ENCODE peak calls at places on chromosomes 11 and 22, in seven cellular contexts. D is H9, F is stomach, S is RWPE2, R is prostate gland, O is gastrocnemius medialis, V is PC-9. L is an unnamed sample.

GRCh38 chr22:22896601-22897000 is 9.0 kb downstream of the IGLL5 start:
- DNase-seq in D (no peak), F (no peak), S (no peak), R (no peak), O (no peak), V (no peak), L (no peak)

GRCh38 chr11:68216171-68216938 is 3.3 kb upstream of the KMT5B start:
- DNase-seq in D (no peak), F (peak; percentile 77), S (no peak), R (peak; percentile 58), O (peak; percentile 56), V (peak; percentile 30), L (no peak)

GRCh38 chr22:30238661-30239420 is 7.7 kb downstream of the LIF start:
- DNase-seq in D (peak; percentile 70), F (no peak), S (no peak), R (no peak), O (no peak), V (peak; percentile 77), L (no peak)

GRCh38 chr11:115324569-115325432 is 179.4 kb downstream of the CADM1 start:
- DNase-seq in D (peak; percentile 34), F (peak; percentile 27), S (no peak), R (peak; percentile 36), O (no peak), V (peak; percentile 1), L (no peak)

GRCh38 chr11:61513143-61513740 is 4.7 kb downstream of the LRRC10B start:
- DNase-seq in D (no peak), F (no peak), S (no peak), R (no peak), O (no peak), V (peak; percentile 70), L (no peak)

GRCh38 chr11:8080674-8081590 is at the start of gene TUB:
- DNase-seq in D (peak; percentile 57), F (peak; percentile 26), S (no peak), R (no peak), O (no peak), V (no peak), L (no peak)

GRCh38 chr11:13891911-13892310 is 70.6 kb upstream of the SPON1 start:
- DNase-seq in D (no peak), F (no peak), S (no peak), R (no peak), O (no peak), V (no peak), L (no peak)

GRCh38 chr22:21593406-21594232 is 26.1 kb downstream of the UBE2L3 start:
- DNase-seq in D (peak; percentile 54), F (peak; percentile 38), S (no peak), R (no peak), O (no peak), V (no peak), L (no peak)

GRCh38 chr11:123491241-123491640 is 61.2 kb downstream of the GRAMD1B start:
- DNase-seq in D (no peak), F (no peak), S (no peak), R (no peak), O (no peak), V (no peak), L (no peak)

GRCh38 chr11:134466909-134467567 is 55.0 kb upstream of the B3GAT1 start:
- DNase-seq in D (no peak), F (peak; percentile 60), S (no peak), R (no peak), O (no peak), V (no peak), L (no peak)

GRCh38 chr22:37163096-37163489 is 13.4 kb upstream of the IL2RB start:
- DNase-seq in D (no peak), F (no peak), S (no peak), R (no peak), O (no peak), V (no peak), L (no peak)
- H3K27ac ChIP-seq in D (no peak overlapping the region), F (peak overlapping the region; percentile 29), S (no peak overlapping the region), R (no peak overlapping the region), O (no peak overlapping the region), V (no peak overlapping the region), L (no peak overlapping the region)

DNA sequence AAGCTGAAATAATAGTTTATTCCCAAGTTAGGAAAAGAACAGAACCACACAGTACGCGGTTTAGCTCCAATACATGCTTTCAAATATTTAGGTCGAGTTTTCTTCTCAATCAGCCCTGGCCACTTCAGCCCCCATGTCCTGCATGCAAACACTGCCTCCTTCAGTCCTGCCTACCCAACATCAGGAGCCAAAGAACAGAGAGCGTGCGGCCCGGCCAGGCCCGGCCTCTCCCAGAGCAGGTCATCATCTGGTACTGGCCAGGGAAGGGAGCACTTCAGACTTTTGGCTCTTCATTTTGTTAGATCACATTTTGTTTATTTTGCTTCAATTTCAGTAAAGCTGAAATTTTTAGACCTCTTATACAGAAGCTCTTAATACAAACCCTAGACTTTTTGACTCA is 6.7 kb downstream of the BRD1 start:
- DNase-seq in D (no peak), F (no peak), S (no peak), R (no peak), O (no peak), V (no peak), L (no peak)
- H3K4me1 ChIP-seq in D (no peaks in the 10 kb centered on the region), F (peaks cover 89% of the 10 kb centered on the region), S (peaks cover 9% of the 10 kb centered on the region), R (peaks cover 5% of the 10 kb centered on the region), O (peaks cover 31% of the 10 kb centered on the region), V (peaks cover 13% of the 10 kb centered on the region), L (peaks cover 8% of the 10 kb centered on the region)

GRCh38 chr22:43846966-43847365 is 15.3 kb downstream of the SULT4A1 start:
- DNase-seq in D (no peak), F (no peak), S (no peak), R (no peak), O (no peak), V (no peak), L (no peak)

GRCh38 chr22:43850529-43850928 is 11.8 kb downstream of the SULT4A1 start:
- DNase-seq in D (peak; percentile 20), F (peak; percentile 3), S (no peak), R (no peak), O (no peak), V (no peak), L (no peak)

GRCh38 chr22:43849731-43850130 is 12.6 kb downstream of the SULT4A1 start:
- DNase-seq in D (peak; percentile 21), F (no peak), S (no peak), R (no peak), O (no peak), V (no peak), L (no peak)

GRCh38 chr22:43847376-43848289 is 14.7 kb downstream of the SULT4A1 start:
- DNase-seq in D (peak; percentile 24), F (no peak), S (no peak), R (no peak), O (no peak), V (no peak), L (no peak)

DNA sequence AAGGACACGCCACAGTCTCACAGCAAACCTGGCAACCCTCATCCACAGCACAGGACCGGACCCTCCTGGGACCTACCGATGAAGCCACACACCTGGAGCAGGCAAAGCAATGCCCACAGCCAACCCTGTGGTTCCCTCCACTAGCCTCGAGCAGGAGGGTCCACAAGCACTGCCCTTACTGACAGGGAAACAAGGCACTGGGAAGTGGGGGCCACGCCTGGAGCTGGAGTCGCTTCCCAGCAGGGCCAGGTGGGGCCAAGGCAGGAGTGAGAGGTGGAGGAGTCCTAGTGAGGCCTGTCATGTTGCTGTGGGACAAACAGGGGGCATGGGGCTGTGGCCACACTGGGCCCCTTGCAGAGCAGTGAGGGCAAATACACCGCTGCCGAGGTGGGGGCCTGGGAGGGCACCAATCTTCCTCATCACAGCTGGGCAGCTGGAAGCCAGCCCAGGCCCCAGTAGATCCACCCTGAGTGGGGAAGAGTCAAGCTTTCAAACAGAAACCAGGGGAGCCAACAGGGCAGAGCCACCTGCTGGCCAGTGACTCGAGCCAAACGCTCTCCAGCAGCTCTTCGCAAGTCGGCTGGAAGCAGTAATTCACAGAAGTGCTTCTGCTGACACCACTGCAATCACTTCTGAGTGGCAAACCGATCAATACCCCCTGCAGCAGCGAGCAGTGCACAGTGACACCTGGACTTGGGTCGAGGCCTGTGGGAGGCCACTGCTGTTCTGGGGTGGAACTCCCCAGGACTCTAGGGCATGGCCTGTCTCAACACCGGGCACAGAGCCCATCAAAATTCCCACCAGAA is 13.7 kb downstream of the SULT4A1 start:
- DNase-seq in D (peak; percentile 49), F (no peak), S (no peak), R (no peak), O (no peak), V (no peak), L (no peak)
- TF ChIP-seq CTCF in D (peak; percentile 64), F (no peak), S (peak; percentile 20), R (no peak), O (no peak), V (peak; percentile 61), L (peak; percentile 28)

GRCh38 chr22:31618057-31618456 is 44.0 kb downstream of the PISD start:
- DNase-seq in D (no peak), F (no peak), S (no peak), R (no peak), O (no peak), V (no peak), L (no peak)
- H3K27ac ChIP-seq in D (no peak overlapping the region), F (no peak overlapping the region), S (no peak overlapping the region), R (no peak overlapping the region), O (no peak overlapping the region), V (no peak overlapping the region), L (no peak overlapping the region)

GRCh38 chr11:128506999-128507591 is 80.3 kb downstream of the ETS1 start:
- DNase-seq in D (no peak), F (peak; percentile 81), S (peak; percentile 90), R (peak; percentile 69), O (peak; percentile 76), V (peak; percentile 80), L (peak; percentile 85)
- H3K4me1 ChIP-seq in D (peaks cover 2% of the 10 kb centered on the region), F (peaks cover 97% of the 10 kb centered on the region), S (peaks cover 90% of the 10 kb centered on the region), R (no peaks in the 10 kb centered on the region), O (peaks cover 85% of the 10 kb centered on the region), V (peaks cover 62% of the 10 kb centered on the region), L (peaks cover 48% of the 10 kb centered on the region)

DNA sequence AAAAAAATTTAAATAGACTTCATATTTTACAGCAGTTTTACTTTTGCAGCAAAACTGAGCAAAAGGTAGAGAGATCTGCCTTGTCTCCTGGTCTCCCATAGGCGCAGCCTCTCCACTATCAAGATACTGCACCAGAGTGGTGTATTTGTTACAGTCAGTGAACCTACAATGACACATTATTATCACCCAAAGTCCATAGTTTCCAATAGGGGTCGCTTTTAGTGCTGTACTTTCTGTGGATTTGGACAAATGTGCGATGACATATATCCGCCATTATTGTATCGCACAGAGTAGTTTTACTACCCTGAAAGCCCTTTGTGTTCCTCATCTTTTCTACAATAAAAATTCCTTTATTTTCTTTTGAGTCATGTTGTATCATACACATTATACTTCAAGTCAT is 153.2 kb upstream of the CCDC179 start:
- DNase-seq in D (no peak), F (no peak), S (no peak), R (no peak), O (no peak), V (no peak), L (no peak)
- TF ChIP-seq CTCF in D (no peak), F (no peak), S (no peak), R (no peak), O (no peak), V (no peak), L (no peak)

GRCh38 chr11:1574256-1575242 is 2.5 kb upstream of the DUSP8 start:
- DNase-seq in D (peak; percentile 63), F (peak; percentile 69), S (no peak), R (peak; percentile 46), O (no peak), V (peak; percentile 42), L (no peak)
- H3K27ac ChIP-seq in D (no peak overlapping the region), F (peak overlapping the region; percentile 88), S (no peak overlapping the region), R (peak overlapping the region; percentile 14), O (peak overlapping the region; percentile 85), V (no peak overlapping the region), L (no peak overlapping the region)

L was measured in foreskin keratinocyte.